ENCODE peak calls at places on chromosomes 4 and X, in nine cellular contexts. One of them, this sample, is unnamed.

GRCh38 chrX:70455366-70456202 is 10.9 kb downstream of the DLG3 start:
- DNase-seq in HTR-8/SVneo: no peak
- DNase-seq in memory B cell: no peak
- DNase-seq in kidney tubule cell: peak
- DNase-seq in pancreas: peak
- DNase-seq in astrocyte of the hippocampus: no peak
- DNase-seq in NCI-H1417: peak
- DNase-seq in GM10248: peak
- DNase-seq in activated T-helper 1 cell treated with anti-CD3 and anti-CD28 coated beads, Interleukin-2, amount 50 U/mL, for 16 hours: no peak
- DNase-seq in this sample: no peak

GRCh38 chrX:51456246-51456645 is 40.1 kb downstream of the NUDT11 start:
- DNase-seq in GM10248: no peak
- DNase-seq in HTR-8/SVneo: no peak
- DNase-seq in pancreas: peak
- DNase-seq in memory B cell: no peak
- DNase-seq in activated T-helper 1 cell treated with anti-CD3 and anti-CD28 coated beads, Interleukin-2, amount 50 U/mL, for 16 hours: no peak
- DNase-seq in NCI-H1417: no peak
- DNase-seq in astrocyte of the hippocampus: no peak
- DNase-seq in kidney tubule cell: no peak
- DNase-seq in this sample: no peak

GRCh38 chr4:578451-579443 is 2.7 kb upstream of the TMEM271 start:
- DNase-seq in HTR-8/SVneo: no peak
- DNase-seq in NCI-H1417: no peak
- DNase-seq in kidney tubule cell: no peak
- DNase-seq in pancreas: no peak
- DNase-seq in astrocyte of the hippocampus: no peak
- DNase-seq in activated T-helper 1 cell treated with anti-CD3 and anti-CD28 coated beads, Interleukin-2, amount 50 U/mL, for 16 hours: no peak
- DNase-seq in memory B cell: no peak
- DNase-seq in GM10248: no peak
- DNase-seq in this sample: peak

GRCh38 chr4:140704964-140705363 is 51.2 kb downstream of the TBC1D9 start:
- DNase-seq in NCI-H1417: no peak
- DNase-seq in kidney tubule cell: no peak
- DNase-seq in activated T-helper 1 cell treated with anti-CD3 and anti-CD28 coated beads, Interleukin-2, amount 50 U/mL, for 16 hours: no peak
- DNase-seq in pancreas: no peak
- DNase-seq in GM10248: no peak
- DNase-seq in memory B cell: no peak
- DNase-seq in HTR-8/SVneo: no peak
- DNase-seq in astrocyte of the hippocampus: no peak
- DNase-seq in this sample: no peak

GRCh38 chr4:161203865-161204264 is 959.9 kb downstream of the FSTL5 start:
- DNase-seq in astrocyte of the hippocampus: no peak
- DNase-seq in kidney tubule cell: no peak
- DNase-seq in activated T-helper 1 cell treated with anti-CD3 and anti-CD28 coated beads, Interleukin-2, amount 50 U/mL, for 16 hours: no peak
- DNase-seq in pancreas: no peak
- DNase-seq in GM10248: no peak
- DNase-seq in memory B cell: no peak
- DNase-seq in NCI-H1417: no peak
- DNase-seq in HTR-8/SVneo: no peak
- DNase-seq in this sample: no peak

GRCh38 chr4:7649411-7649740 is 214.6 kb upstream of the PSAPL1 start:
- DNase-seq in astrocyte of the hippocampus: no peak
- DNase-seq in memory B cell: no peak
- DNase-seq in HTR-8/SVneo: no peak
- DNase-seq in GM10248: no peak
- DNase-seq in pancreas: no peak
- DNase-seq in kidney tubule cell: no peak
- DNase-seq in activated T-helper 1 cell treated with anti-CD3 and anti-CD28 coated beads, Interleukin-2, amount 50 U/mL, for 16 hours: no peak
- DNase-seq in NCI-H1417: no peak
- DNase-seq in this sample: no peak

GRCh38 chr4:86564795-86565194 is 29.3 kb upstream of the PTPN13 start:
- DNase-seq in astrocyte of the hippocampus: no peak
- DNase-seq in memory B cell: no peak
- DNase-seq in GM10248: no peak
- DNase-seq in activated T-helper 1 cell treated with anti-CD3 and anti-CD28 coated beads, Interleukin-2, amount 50 U/mL, for 16 hours: no peak
- DNase-seq in pancreas: no peak
- DNase-seq in NCI-H1417: peak
- DNase-seq in HTR-8/SVneo: no peak
- DNase-seq in kidney tubule cell: no peak
- DNase-seq in this sample: no peak

GRCh38 chr4:89416968-89417367 is 109.4 kb upstream of the GPRIN3 start:
- DNase-seq in pancreas: no peak
- DNase-seq in memory B cell: no peak
- DNase-seq in GM10248: no peak
- DNase-seq in HTR-8/SVneo: no peak
- DNase-seq in activated T-helper 1 cell treated with anti-CD3 and anti-CD28 coated beads, Interleukin-2, amount 50 U/mL, for 16 hours: no peak
- DNase-seq in astrocyte of the hippocampus: no peak
- DNase-seq in kidney tubule cell: peak
- DNase-seq in NCI-H1417: no peak
- DNase-seq in this sample: no peak

GRCh38 chrX:115284877-115285276 is 4.6 kb upstream of the LUZP4 start:
- DNase-seq in GM10248: no peak
- DNase-seq in activated T-helper 1 cell treated with anti-CD3 and anti-CD28 coated beads, Interleukin-2, amount 50 U/mL, for 16 hours: no peak
- DNase-seq in kidney tubule cell: no peak
- DNase-seq in astrocyte of the hippocampus: no peak
- DNase-seq in HTR-8/SVneo: no peak
- DNase-seq in NCI-H1417: no peak
- DNase-seq in pancreas: no peak
- DNase-seq in memory B cell: no peak
- DNase-seq in this sample: no peak

GRCh38 chr4:11471613-11472012 is 42.9 kb upstream of the HS3ST1 start:
- DNase-seq in memory B cell: peak
- DNase-seq in HTR-8/SVneo: no peak
- DNase-seq in activated T-helper 1 cell treated with anti-CD3 and anti-CD28 coated beads, Interleukin-2, amount 50 U/mL, for 16 hours: peak
- DNase-seq in NCI-H1417: no peak
- DNase-seq in GM10248: peak
- DNase-seq in astrocyte of the hippocampus: no peak
- DNase-seq in pancreas: no peak
- DNase-seq in kidney tubule cell: peak
- DNase-seq in this sample: no peak

GRCh38 chr4:139243448-139244365 is 36.3 kb downstream of the MGARP start:
- DNase-seq in HTR-8/SVneo: peak
- DNase-seq in astrocyte of the hippocampus: peak
- DNase-seq in NCI-H1417: no peak
- DNase-seq in memory B cell: no peak
- DNase-seq in activated T-helper 1 cell treated with anti-CD3 and anti-CD28 coated beads, Interleukin-2, amount 50 U/mL, for 16 hours: no peak
- DNase-seq in pancreas: peak
- DNase-seq in GM10248: no peak
- DNase-seq in kidney tubule cell: peak
- DNase-seq in this sample: no peak

GRCh38 chrX:133676344-133677122 is 261.2 kb upstream of the GPC4 start:
- DNase-seq in astrocyte of the hippocampus: no peak
- DNase-seq in NCI-H1417: peak
- DNase-seq in activated T-helper 1 cell treated with anti-CD3 and anti-CD28 coated beads, Interleukin-2, amount 50 U/mL, for 16 hours: no peak
- DNase-seq in HTR-8/SVneo: no peak
- DNase-seq in GM10248: no peak
- DNase-seq in pancreas: no peak
- DNase-seq in memory B cell: no peak
- DNase-seq in kidney tubule cell: no peak
- DNase-seq in this sample: no peak

GRCh38 chr4:3322059-3322550 is 29.3 kb downstream of the RGS12 start:
- DNase-seq in activated T-helper 1 cell treated with anti-CD3 and anti-CD28 coated beads, Interleukin-2, amount 50 U/mL, for 16 hours: no peak
- DNase-seq in pancreas: no peak
- DNase-seq in astrocyte of the hippocampus: peak
- DNase-seq in HTR-8/SVneo: no peak
- DNase-seq in GM10248: no peak
- DNase-seq in NCI-H1417: no peak
- DNase-seq in memory B cell: no peak
- DNase-seq in kidney tubule cell: no peak
- DNase-seq in this sample: peak

GRCh38 chrX:3548743-3549441 is 164.6 kb downstream of the PRKX start:
- DNase-seq in pancreas: peak
- DNase-seq in HTR-8/SVneo: peak
- DNase-seq in GM10248: no peak
- DNase-seq in activated T-helper 1 cell treated with anti-CD3 and anti-CD28 coated beads, Interleukin-2, amount 50 U/mL, for 16 hours: no peak
- DNase-seq in NCI-H1417: peak
- DNase-seq in astrocyte of the hippocampus: peak
- DNase-seq in kidney tubule cell: peak
- DNase-seq in memory B cell: no peak
- DNase-seq in this sample: no peak

GRCh38 chr4:52372269-52372668 is 286.8 kb downstream of the USP46 start:
- DNase-seq in pancreas: no peak
- DNase-seq in NCI-H1417: no peak
- DNase-seq in kidney tubule cell: no peak
- DNase-seq in HTR-8/SVneo: no peak
- DNase-seq in GM10248: no peak
- DNase-seq in memory B cell: no peak
- DNase-seq in astrocyte of the hippocampus: no peak
- DNase-seq in activated T-helper 1 cell treated with anti-CD3 and anti-CD28 coated beads, Interleukin-2, amount 50 U/mL, for 16 hours: no peak
- DNase-seq in this sample: no peak

GRCh38 chr4:128715616-128716015 is 93.9 kb upstream of the JADE1 start:
- DNase-seq in astrocyte of the hippocampus: no peak
- DNase-seq in pancreas: no peak
- DNase-seq in NCI-H1417: no peak
- DNase-seq in kidney tubule cell: no peak
- DNase-seq in activated T-helper 1 cell treated with anti-CD3 and anti-CD28 coated beads, Interleukin-2, amount 50 U/mL, for 16 hours: no peak
- DNase-seq in GM10248: no peak
- DNase-seq in HTR-8/SVneo: no peak
- DNase-seq in memory B cell: no peak
- DNase-seq in this sample: no peak